ENCODE peak calls at places on chromosomes 11 and 22, in eight cellular contexts. X is A549, O is mesenchymal stem cell, G is keratinocyte, U is H1, W is neural progenitor cell, N is endothelial cell of umbilical vein, V is neuronal stem cell. H is an unnamed sample.

GRCh38 chr11:9662273-9662672 is 1.6 kb upstream of the SWAP70 start:
- DNase-seq in X (no peak), O (no peak), G (no peak), U (no peak), W (no peak), N (no peak), V (no peak), H (no peak)

GRCh38 chr22:37961062-37961461 is 7.6 kb downstream of the POLR2F start:
- DNase-seq in X (no peak), O (no peak), G (no peak), U (no peak), W (no peak), N (no peak), V (no peak), H (no peak)

GRCh38 chr11:45473491-45473890 is 187.3 kb upstream of the SYT13 start:
- DNase-seq in X (no peak), O (peak; percentile 73), G (no peak), U (no peak), W (no peak), N (no peak), V (no peak), H (no peak)

GRCh38 chr11:131108780-131109179 is 192.5 kb upstream of the SNX19 start:
- DNase-seq in X (peak; percentile 13), O (peak; percentile 14), G (no peak), U (no peak), W (no peak), N (no peak), V (no peak), H (peak; percentile 57)

GRCh38 chr11:21896216-21896615 is 296.7 kb upstream of the ANO5 start:
- DNase-seq in X (no peak), O (no peak), G (no peak), U (no peak), W (no peak), N (no peak), V (no peak), H (no peak)

GRCh38 chr11:1546536-1547466 is 25.3 kb downstream of the DUSP8 start:
- DNase-seq in X (peak; percentile 58), O (peak; percentile 39), G (no peak), U (no peak), W (peak; percentile 87), N (peak; percentile 28), V (peak; percentile 63), H (peak; percentile 72)

GRCh38 chr11:124724854-124725718 is 14.7 kb upstream of the NRGN start:
- DNase-seq in X (no peak), O (no peak), G (no peak), U (no peak), W (no peak), N (no peak), V (no peak), H (no peak)

GRCh38 chr22:49979587-49980264 is 19.2 kb downstream of the PIM3 start:
- DNase-seq in X (peak; percentile 58), O (peak; percentile 58), G (no peak), U (no peak), W (peak; percentile 73), N (peak; percentile 53), V (no peak), H (peak; percentile 59)

GRCh38 chr22:38867496-38868285 is 4.3 kb downstream of the CBX6 start:
- DNase-seq in X (no peak), O (no peak), G (no peak), U (no peak), W (no peak), N (no peak), V (no peak), H (no peak)

DNA sequence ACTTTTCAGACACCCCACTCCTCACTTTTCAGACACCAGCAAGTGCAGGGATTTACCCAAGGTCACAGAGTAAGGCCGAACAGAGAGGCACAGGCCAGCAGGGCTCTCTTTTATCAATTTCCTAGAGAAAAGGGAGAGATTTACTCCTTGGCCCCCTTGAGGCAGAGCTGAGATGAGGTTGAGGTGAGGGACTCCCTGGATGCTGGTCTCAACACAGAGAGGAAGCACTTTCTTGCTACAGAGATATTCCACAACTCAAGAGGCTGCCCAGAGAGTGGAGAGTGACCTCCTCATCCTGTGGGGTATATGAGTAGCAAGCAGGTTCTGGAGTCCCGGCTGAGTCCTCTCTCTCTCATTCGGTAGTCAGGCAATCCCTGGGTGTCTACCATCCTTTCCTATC is 2.0 kb upstream of the ARHGEF17 start:
- DNase-seq in X (peak; percentile 30), O (peak; percentile 29), G (no peak), U (no peak), W (no peak), N (no peak), V (no peak), H (no peak)
- H3K27ac ChIP-seq in X (peak overlapping the region; percentile 91), O (no peak overlapping the region), G (no peak overlapping the region), U (no peak overlapping the region), W (no peak overlapping the region), N (no peak overlapping the region), V (no peak overlapping the region), H (no peak overlapping the region)

DNA sequence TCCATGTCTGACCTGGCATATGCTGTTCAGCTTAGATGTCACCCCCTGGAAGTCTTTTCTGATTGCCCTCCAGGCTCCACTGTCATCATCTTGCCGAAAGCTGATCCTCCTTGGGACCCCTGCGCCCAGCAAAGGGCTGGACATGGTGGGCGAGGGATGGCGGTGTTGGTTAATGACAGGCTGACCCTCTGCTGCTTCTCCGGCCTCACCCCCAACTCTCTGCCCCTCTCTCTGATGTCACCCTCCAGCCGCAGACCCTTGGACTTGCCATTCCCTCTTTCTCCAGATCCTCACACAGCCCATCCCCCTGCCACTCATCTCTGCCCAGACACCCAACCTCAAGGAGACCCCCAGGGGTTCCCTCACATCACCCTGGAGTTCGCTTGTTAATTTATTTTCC is 2.3 kb downstream of the EHBP1L1 start:
- DNase-seq in X (no peak), O (no peak), G (no peak), U (no peak), W (no peak), N (no peak), V (no peak), H (no peak)
- H3K4me3 ChIP-seq in X (no peak overlapping the region), O (no peak overlapping the region), G (no peak overlapping the region), U (no peak overlapping the region), W (no peak overlapping the region), N (no peak overlapping the region), V (no peak overlapping the region), H (peak overlapping the region; percentile 92)

DNA sequence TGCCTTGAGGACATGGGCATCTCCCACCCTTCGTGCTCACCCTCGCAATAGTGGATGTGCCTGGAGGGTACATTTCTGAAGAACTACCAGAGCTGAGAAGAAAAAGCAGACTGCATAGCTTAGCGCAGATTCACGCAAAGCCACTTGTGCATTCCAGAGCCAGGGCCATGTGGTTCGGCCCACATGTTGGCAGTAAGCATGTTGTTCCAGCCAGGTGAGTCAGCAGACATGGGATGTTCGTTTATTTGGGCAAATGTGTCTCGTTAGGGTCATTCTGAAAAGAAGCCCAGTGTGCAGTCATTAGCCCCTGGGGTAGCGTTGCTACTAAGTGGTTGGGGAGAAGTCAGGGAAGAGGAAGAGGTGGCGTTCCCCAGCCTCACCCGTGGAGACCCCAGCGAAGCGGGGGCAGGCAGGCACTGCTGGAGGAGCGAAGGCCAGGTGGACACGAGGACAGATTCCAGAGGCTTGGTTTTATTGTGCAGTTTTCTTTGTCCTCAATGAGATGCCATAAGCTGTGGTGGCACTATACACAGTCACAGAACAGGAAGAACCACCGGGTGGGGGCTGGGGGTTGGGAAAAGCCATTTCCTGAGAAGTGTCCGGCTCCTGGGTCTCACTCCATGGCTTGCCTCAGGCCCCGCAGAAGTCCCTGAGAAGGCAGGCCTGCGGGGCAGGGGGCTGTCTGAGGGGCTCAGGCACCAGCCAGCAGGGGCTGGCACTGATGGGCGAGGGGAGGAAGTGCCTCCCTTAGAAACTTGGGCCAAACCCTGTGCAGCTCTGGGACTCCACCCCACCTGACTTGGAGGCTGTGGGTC is 5.0 kb downstream of the THY1 start:
- DNase-seq in X (no peak), O (peak; percentile 14), G (peak; percentile 49), U (no peak), W (no peak), N (no peak), V (no peak), H (peak; percentile 99)
- H3K4me2 ChIP-seq in X (no peak overlapping the region), O (no peak overlapping the region), G (peak overlapping the region; percentile 22), U (no peak overlapping the region), W (no peak overlapping the region), N (no peak overlapping the region), V (no peak overlapping the region), H (peak overlapping the region; percentile 81)

GRCh38 chr11:62443390-62444201 is 24.8 kb downstream of the SCGB1A1 start:
- DNase-seq in X (no peak), O (no peak), G (no peak), U (no peak), W (no peak), N (no peak), V (no peak), H (peak; percentile 76)

GRCh38 chr11:62444835-62445234 is 26.0 kb downstream of the SCGB1A1 start:
- DNase-seq in X (no peak), O (no peak), G (no peak), U (no peak), W (no peak), N (no peak), V (no peak), H (no peak)

GRCh38 chr11:62444271-62444833 is 25.5 kb downstream of the SCGB1A1 start:
- DNase-seq in X (no peak), O (no peak), G (no peak), U (no peak), W (peak; percentile 41), N (peak; percentile 68), V (no peak), H (peak; percentile 90)

GRCh38 chr11:62446091-62446490 is 27.3 kb downstream of the SCGB1A1 start:
- DNase-seq in X (no peak), O (no peak), G (no peak), U (no peak), W (no peak), N (no peak), V (no peak), H (no peak)

DNA sequence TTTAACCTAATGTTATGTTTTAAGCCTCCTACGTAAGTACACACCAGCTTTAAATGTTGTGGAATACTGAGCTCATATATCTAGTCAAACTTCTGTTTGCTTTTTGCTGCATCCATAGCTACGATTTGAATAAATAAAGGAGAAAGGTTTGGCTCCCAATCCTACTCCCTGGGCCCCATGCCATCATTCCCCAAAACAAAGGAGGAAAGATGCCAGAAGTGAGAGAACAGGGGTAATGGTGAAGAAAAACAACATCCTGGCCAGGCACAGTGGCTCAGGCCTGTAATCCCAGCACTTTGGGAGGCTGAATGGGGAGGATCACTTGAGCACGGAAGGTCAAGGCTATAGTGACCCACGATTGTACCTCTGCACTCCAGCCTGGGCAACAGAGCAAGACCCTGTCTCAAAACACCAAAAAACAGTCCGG is 26.5 kb downstream of the SCGB1A1 start:
- DNase-seq in X (no peak), O (peak; percentile 32), G (no peak), U (no peak), W (no peak), N (peak; percentile 82), V (no peak), H (peak; percentile 69)
- H3K27ac ChIP-seq in X (no peak overlapping the region), O (no peak overlapping the region), G (no peak overlapping the region), U (no peak overlapping the region), W (no peak overlapping the region), N (no peak overlapping the region), V (no peak overlapping the region), H (peak overlapping the region; percentile 91)

GRCh38 chr11:100902454-100903141 is 215.5 kb downstream of the ARHGAP42 start:
- DNase-seq in X (no peak), O (no peak), G (no peak), U (no peak), W (no peak), N (no peak), V (no peak), H (no peak)
- H3K4me3 ChIP-seq in X (no peak overlapping the region), O (no peak overlapping the region), G (no peak overlapping the region), U (no peak overlapping the region), W (no peak overlapping the region), N (no peak overlapping the region), V (no peak overlapping the region), H (no peak overlapping the region)

H was measured in GM23248.